ENCODE peak calls at places on chromosomes 3 and 15, in ten cellular contexts. D, V, E, Z, F, L, R, U, M and H are unnamed samples.
A peak's percentile ranks its signal among the peaks of the same experiment; 100 is the strongest.

GRCh38 chr3:119630562-119631329 is 29.6 kb downstream of the POPDC2 start:
- DNase-seq in Z (no peak), E (peak; percentile 68), V (peak; percentile 58), D (no peak), R (peak; percentile 43), F (no peak), U (no peak), L (peak; percentile 83), M (no peak), H (peak; percentile 67)

GRCh38 chr3:7469866-7470265 is 609.0 kb downstream of the GRM7 start:
- DNase-seq in E (no peak), R (no peak), D (no peak), V (no peak), M (no peak), U (no peak), Z (no peak), F (no peak), L (no peak), H (no peak)

GRCh38 chr3:171286580-171287249 is 173.5 kb downstream of the TNIK start:
- DNase-seq in U (no peak), V (no peak), L (no peak), F (no peak), Z (no peak), D (peak; percentile 28), E (no peak), M (no peak), R (no peak), H (peak; percentile 58)

GRCh38 chr15:48423342-48423741 is 92.1 kb downstream of the DUT start:
- DNase-seq in R (no peak), Z (no peak), M (no peak), V (no peak), E (no peak), F (no peak), U (no peak), L (no peak), D (no peak), H (no peak)

GRCh38 chr15:68676011-68676605 is 97.3 kb downstream of the CORO2B start:
- DNase-seq in M (no peak), U (peak; percentile 56), E (no peak), F (no peak), V (peak; percentile 22), R (no peak), D (no peak), Z (no peak), L (no peak), H (no peak)

GRCh38 chr3:139586420-139587017 is 47.0 kb upstream of the RBP1 start:
- DNase-seq in R (no peak), M (no peak), D (peak; percentile 48), E (no peak), L (no peak), F (no peak), Z (no peak), U (no peak), V (no peak), H (no peak)

GRCh38 chr3:150168694-150169093 is 198.0 kb upstream of the PFN2 start:
- DNase-seq in F (no peak), E (peak; percentile 44), M (no peak), D (no peak), U (peak; percentile 44), R (no peak), V (peak; percentile 59), Z (no peak), L (peak; percentile 44), H (no peak)

GRCh38 chr15:31390777-31391486 is 64.3 kb downstream of the KLF13 start:
- DNase-seq in L (no peak), Z (peak; percentile 67), U (no peak), V (no peak), F (peak; percentile 7), E (no peak), M (no peak), R (no peak), D (no peak), H (no peak)

GRCh38 chr3:14210843-14211594 is 32.4 kb downstream of the LSM3 start:
- DNase-seq in R (no peak), E (peak; percentile 100), U (no peak), L (peak; percentile 87), D (no peak), Z (no peak), F (no peak), V (peak; percentile 40), M (no peak), H (no peak)

GRCh38 chr3:20225769-20226168 is 39.8 kb upstream of the SGO1 start:
- DNase-seq in M (no peak), F (no peak), V (peak; percentile 25), D (no peak), Z (no peak), R (peak; percentile 28), L (peak; percentile 3), U (peak; percentile 64), E (peak; percentile 29), H (peak; percentile 81)

GRCh38 chr3:80676869-80677268 is 909.1 kb upstream of the ROBO1 start:
- DNase-seq in Z (no peak), D (no peak), F (no peak), R (peak; percentile 9), V (no peak), M (no peak), E (no peak), U (no peak), L (no peak), H (peak; percentile 4)

GRCh38 chr15:69535101-69535638 is 82.6 kb downstream of the RPLP1 start:
- DNase-seq in L (peak; percentile 70), D (no peak), U (no peak), V (peak; percentile 66), Z (no peak), R (peak; percentile 82), M (no peak), F (no peak), E (peak; percentile 58), H (no peak)

GRCh38 chr3:69051796-69052566 is at the start of gene TMF1:
- DNase-seq in E (peak; percentile 99), Z (peak; percentile 98), D (peak; percentile 88), M (no peak), L (peak; percentile 99), U (no peak), R (peak; percentile 99), F (peak; percentile 99), V (peak; percentile 99), H (peak; percentile 99)

GRCh38 chr3:142027713-142028112 is 121.6 kb downstream of the TFDP2 start:
- DNase-seq in M (no peak), R (peak; percentile 49), D (peak; percentile 19), U (no peak), Z (no peak), E (peak; percentile 58), L (no peak), F (peak; percentile 55), V (peak; percentile 65), H (peak; percentile 64)

GRCh38 chr3:47512416-47513124 is 942 bp downstream of the ELP6 start:
- DNase-seq in D (no peak), R (peak; percentile 4), U (peak; percentile 32), V (peak; percentile 22), Z (peak; percentile 78), E (peak; percentile 44), M (no peak), L (no peak), F (peak; percentile 41), H (peak; percentile 56)

GRCh38 chr3:141493152-141493551 is 6.3 kb downstream of the RASA2 start:
- DNase-seq in F (no peak), L (no peak), V (no peak), E (no peak), Z (no peak), M (no peak), U (no peak), R (no peak), D (no peak), H (no peak)

GRCh38 chr3:105187340-105187739 is 179.4 kb upstream of the ALCAM start:
- DNase-seq in Z (no peak), L (peak; percentile 28), E (peak; percentile 34), V (no peak), U (no peak), M (no peak), D (no peak), R (no peak), F (no peak), H (no peak)

GRCh38 chr3:124818398-124819150 is 68.6 kb downstream of the ITGB5 start:
- DNase-seq in D (no peak), F (no peak), L (peak; percentile 97), E (peak; percentile 47), U (no peak), R (no peak), Z (no peak), V (peak; percentile 66), M (no peak), H (no peak)

GRCh38 chr15:87538327-87538834 is 718.2 kb downstream of the NTRK3 start:
- DNase-seq in U (no peak), D (no peak), Z (no peak), R (no peak), F (no peak), M (no peak), L (no peak), E (no peak), V (no peak), H (no peak)

GRCh38 chr3:190183121-190183520 is 62.4 kb upstream of the P3H2 start:
- DNase-seq in R (peak; percentile 95), D (peak; percentile 72), Z (no peak), L (peak; percentile 98), M (no peak), F (no peak), U (no peak), E (peak; percentile 97), V (peak; percentile 95), H (peak; percentile 50)

GRCh38 chr3:140176526-140176925 is 241.5 kb downstream of the CLSTN2 start:
- DNase-seq in R (no peak), M (no peak), Z (no peak), V (peak; percentile 32), D (no peak), L (no peak), E (peak; percentile 31), U (no peak), F (no peak), H (no peak)

GRCh38 chr3:50450135-50450911 is 53.1 kb downstream of the CACNA2D2 start:
- DNase-seq in Z (peak; percentile 91), D (no peak), U (no peak), R (no peak), E (peak; percentile 17), V (peak; percentile 45), F (peak; percentile 62), L (peak; percentile 15), M (peak; percentile 36), H (peak; percentile 50)

GRCh38 chr3:47379488-47379899 is 1.3 kb upstream of the PTPN23 start:
- DNase-seq in Z (no peak), M (no peak), R (no peak), V (no peak), U (no peak), F (peak; percentile 20), E (no peak), L (no peak), D (no peak), H (no peak)

GRCh38 chr15:60652870-60653269 is 173.9 kb upstream of the ICE2 start:
- DNase-seq in V (no peak), U (no peak), R (no peak), D (no peak), E (no peak), F (no peak), M (no peak), Z (no peak), L (no peak), H (no peak)

GRCh38 chr3:48635222-48636021 is at the start of gene SLC26A6:
- DNase-seq in U (peak; percentile 97), M (peak; percentile 91), Z (peak; percentile 100), F (peak; percentile 99), E (peak; percentile 97), R (peak; percentile 94), D (peak; percentile 100), V (peak; percentile 98), L (peak; percentile 93), H (peak; percentile 98)

GRCh38 chr15:90864507-90864906 is 3.9 kb upstream of the FURIN start:
- DNase-seq in M (no peak), R (no peak), U (peak; percentile 48), V (peak; percentile 36), E (no peak), D (no peak), L (no peak), F (no peak), Z (no peak), H (no peak)

GRCh38 chr3:46864051-46864881 is 1.0 kb upstream of the MYL3 start:
- DNase-seq in L (no peak), Z (peak; percentile 39), R (no peak), M (no peak), V (no peak), D (no peak), F (no peak), U (no peak), E (no peak), H (no peak)

GRCh38 chr3:187183903-187184302 is 13.4 kb upstream of the RTP1 start:
- DNase-seq in R (no peak), M (no peak), D (no peak), Z (no peak), L (no peak), V (no peak), F (no peak), U (no peak), E (no peak), H (no peak)